ENCODE peak calls at places on chromosomes 6 and 20, in seven cellular contexts. One of them, this sample, is unnamed.

GRCh38 chr6:56242343-56242742 is 5.0 kb downstream of the COL21A1 start:
- DNase-seq in GM12892: no peak
- DNase-seq in K562: no peak
- DNase-seq in GM12878: no peak
- DNase-seq in SK-N-SH: no peak
- DNase-seq in H1: no peak
- DNase-seq in HepG2: no peak
- DNase-seq in this sample: no peak

GRCh38 chr6:18561006-18561750 is 174.0 kb downstream of the RNF144B start:
- DNase-seq in K562: no peak
- DNase-seq in GM12892: no peak
- DNase-seq in HepG2: no peak
- DNase-seq in SK-N-SH: peak; percentile 30
- DNase-seq in GM12878: no peak
- DNase-seq in H1: no peak
- DNase-seq in this sample: no peak

GRCh38 chr6:3119040-3119723 is 671 bp downstream of the BPHL start:
- DNase-seq in GM12892: no peak
- DNase-seq in H1: no peak
- DNase-seq in SK-N-SH: no peak
- DNase-seq in K562: no peak
- DNase-seq in GM12878: no peak
- DNase-seq in HepG2: peak; percentile 84
- DNase-seq in this sample: no peak

GRCh38 chr20:1327827-1328679 is 886 bp downstream of the SDCBP2 start:
- DNase-seq in H1: no peak
- DNase-seq in K562: no peak
- DNase-seq in GM12878: no peak
- DNase-seq in GM12892: no peak
- DNase-seq in SK-N-SH: no peak
- DNase-seq in HepG2: peak; percentile 79
- DNase-seq in this sample: no peak

GRCh38 chr6:54157405-54157804 is 46.2 kb downstream of the MLIP start:
- DNase-seq in GM12878: no peak
- DNase-seq in H1: no peak
- DNase-seq in SK-N-SH: no peak
- DNase-seq in K562: no peak
- DNase-seq in GM12892: no peak
- DNase-seq in HepG2: no peak
- DNase-seq in this sample: no peak

GRCh38 chr20:1757072-1757471 is 99.5 kb upstream of the SIRPG start:
- DNase-seq in GM12878: no peak
- DNase-seq in H1: no peak
- DNase-seq in GM12892: no peak
- DNase-seq in K562: no peak
- DNase-seq in HepG2: no peak
- DNase-seq in SK-N-SH: no peak
- DNase-seq in this sample: no peak

GRCh38 chr6:92779758-92780157 is 639.6 kb downstream of the EPHA7 start:
- DNase-seq in GM12878: no peak
- DNase-seq in K562: no peak
- DNase-seq in HepG2: no peak
- DNase-seq in SK-N-SH: no peak
- DNase-seq in GM12892: no peak
- DNase-seq in H1: no peak
- DNase-seq in this sample: no peak

GRCh38 chr20:61980647-61981583 is 84.8 kb downstream of the TAF4 start:
- DNase-seq in GM12892: no peak
- DNase-seq in K562: peak; percentile 78
- DNase-seq in HepG2: peak; percentile 72
- DNase-seq in H1: no peak
- DNase-seq in SK-N-SH: peak; percentile 73
- DNase-seq in GM12878: no peak
- DNase-seq in this sample: peak; percentile 48

GRCh38 chr20:25389381-25389857 is 1.2 kb downstream of the ABHD12 start:
- DNase-seq in SK-N-SH: peak; percentile 13
- DNase-seq in K562: no peak
- DNase-seq in GM12892: no peak
- DNase-seq in HepG2: no peak
- DNase-seq in GM12878: no peak
- DNase-seq in H1: no peak
- DNase-seq in this sample: no peak

GRCh38 chr6:158225767-158226166 is 57.6 kb downstream of the GTF2H5 start:
- DNase-seq in HepG2: no peak
- DNase-seq in SK-N-SH: no peak
- DNase-seq in K562: no peak
- DNase-seq in H1: no peak
- DNase-seq in GM12892: no peak
- DNase-seq in GM12878: no peak
- DNase-seq in this sample: no peak

GRCh38 chr20:61117725-61118124 is 134.3 kb upstream of the CDH4 start:
- DNase-seq in GM12892: no peak
- DNase-seq in SK-N-SH: no peak
- DNase-seq in H1: no peak
- DNase-seq in K562: no peak
- DNase-seq in HepG2: no peak
- DNase-seq in GM12878: no peak
- DNase-seq in this sample: no peak

GRCh38 chr6:69825904-69826303 is 29.1 kb upstream of the LMBRD1 start:
- DNase-seq in GM12878: no peak
- DNase-seq in HepG2: peak; percentile 67
- DNase-seq in K562: no peak
- DNase-seq in SK-N-SH: no peak
- DNase-seq in H1: no peak
- DNase-seq in GM12892: no peak
- DNase-seq in this sample: no peak

GRCh38 chr20:62032606-62033368 is 32.9 kb downstream of the TAF4 start:
- DNase-seq in H1: no peak
- DNase-seq in HepG2: no peak
- DNase-seq in GM12878: no peak
- DNase-seq in K562: peak; percentile 44
- DNase-seq in GM12892: no peak
- DNase-seq in SK-N-SH: peak; percentile 90
- DNase-seq in this sample: no peak

GRCh38 chr6:56040875-56041274 is 165.5 kb upstream of the BMP5 start:
- DNase-seq in H1: no peak
- DNase-seq in K562: no peak
- DNase-seq in GM12892: no peak
- DNase-seq in GM12878: no peak
- DNase-seq in SK-N-SH: no peak
- DNase-seq in HepG2: no peak
- DNase-seq in this sample: no peak

GRCh38 chr6:120918137-120918536 is 416.1 kb downstream of the TBC1D32 start:
- DNase-seq in GM12892: no peak
- DNase-seq in H1: no peak
- DNase-seq in K562: no peak
- DNase-seq in SK-N-SH: no peak
- DNase-seq in GM12878: no peak
- DNase-seq in HepG2: no peak
- DNase-seq in this sample: no peak

GRCh38 chr20:21719592-21720214 is 14.2 kb downstream of the PAX1 start:
- DNase-seq in H1: no peak
- DNase-seq in GM12892: no peak
- DNase-seq in HepG2: peak; percentile 68
- DNase-seq in GM12878: peak; percentile 12
- DNase-seq in K562: peak; percentile 41
- DNase-seq in SK-N-SH: peak; percentile 65
- DNase-seq in this sample: peak; percentile 30

GRCh38 chr6:156502969-156503504 is 274.1 kb upstream of the ARID1B start:
- DNase-seq in GM12878: no peak
- DNase-seq in H1: no peak
- DNase-seq in K562: no peak
- DNase-seq in GM12892: no peak
- DNase-seq in HepG2: no peak
- DNase-seq in SK-N-SH: no peak
- DNase-seq in this sample: no peak
- TF ChIP-seq TAF1 in GM12878: no peak
- TF ChIP-seq TAF1 in H1: no peak
- TF ChIP-seq TAF1 in K562: no peak
- TF ChIP-seq TAF1 in GM12892: no peak
- TF ChIP-seq TAF1 in HepG2: no peak
- TF ChIP-seq TAF1 in SK-N-SH: no peak
- TF ChIP-seq TAF1 in this sample: no peak

DNA sequence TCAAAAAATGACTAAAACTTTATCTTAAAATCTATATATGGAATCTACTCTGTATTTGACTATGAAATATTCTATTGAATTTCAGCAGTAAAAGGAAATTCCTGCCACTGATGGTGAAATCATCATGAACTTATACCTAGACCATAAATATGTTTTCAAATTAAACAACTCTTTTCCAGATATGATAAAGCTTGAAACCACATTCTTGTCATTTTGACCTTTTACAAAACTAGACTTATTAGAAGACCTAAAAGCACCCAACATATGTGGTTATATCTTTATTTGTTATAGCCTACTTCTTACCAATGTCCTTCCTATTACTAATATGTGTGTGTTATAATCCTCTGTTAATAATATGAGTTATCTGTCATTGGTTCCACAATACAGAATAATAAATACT is 35.3 kb downstream of the FRK start:
- DNase-seq in SK-N-SH: no peak
- DNase-seq in HepG2: no peak
- DNase-seq in GM12892: no peak
- DNase-seq in K562: no peak
- DNase-seq in GM12878: no peak
- DNase-seq in H1: no peak
- DNase-seq in this sample: no peak
- TF ChIP-seq POLR2AphosphoS5 in SK-N-SH: no peak
- TF ChIP-seq POLR2AphosphoS5 in HepG2: no peak
- TF ChIP-seq POLR2AphosphoS5 in GM12892: no peak
- TF ChIP-seq POLR2AphosphoS5 in K562: no peak
- TF ChIP-seq POLR2AphosphoS5 in GM12878: no peak
- TF ChIP-seq POLR2AphosphoS5 in H1: no peak
- TF ChIP-seq POLR2AphosphoS5 in this sample: no peak

GRCh38 chr6:150026976-150027805 is 1.9 kb upstream of the RAET1L start:
- DNase-seq in GM12878: no peak
- DNase-seq in H1: no peak
- DNase-seq in HepG2: no peak
- DNase-seq in SK-N-SH: no peak
- DNase-seq in K562: no peak
- DNase-seq in GM12892: no peak
- DNase-seq in this sample: no peak

GRCh38 chr6:150029749-150030148 is 4.4 kb upstream of the RAET1L start:
- DNase-seq in K562: no peak
- DNase-seq in H1: no peak
- DNase-seq in HepG2: no peak
- DNase-seq in GM12878: no peak
- DNase-seq in GM12892: no peak
- DNase-seq in SK-N-SH: no peak
- DNase-seq in this sample: no peak

GRCh38 chr6:150029276-150029675 is 3.9 kb upstream of the RAET1L start:
- DNase-seq in HepG2: no peak
- DNase-seq in SK-N-SH: no peak
- DNase-seq in H1: no peak
- DNase-seq in K562: no peak
- DNase-seq in GM12892: no peak
- DNase-seq in GM12878: no peak
- DNase-seq in this sample: no peak

GRCh38 chr6:150027806-150028565 is 2.7 kb upstream of the RAET1L start:
- DNase-seq in K562: no peak
- DNase-seq in H1: no peak
- DNase-seq in GM12892: no peak
- DNase-seq in HepG2: no peak
- DNase-seq in GM12878: no peak
- DNase-seq in SK-N-SH: no peak
- DNase-seq in this sample: no peak

DNA sequence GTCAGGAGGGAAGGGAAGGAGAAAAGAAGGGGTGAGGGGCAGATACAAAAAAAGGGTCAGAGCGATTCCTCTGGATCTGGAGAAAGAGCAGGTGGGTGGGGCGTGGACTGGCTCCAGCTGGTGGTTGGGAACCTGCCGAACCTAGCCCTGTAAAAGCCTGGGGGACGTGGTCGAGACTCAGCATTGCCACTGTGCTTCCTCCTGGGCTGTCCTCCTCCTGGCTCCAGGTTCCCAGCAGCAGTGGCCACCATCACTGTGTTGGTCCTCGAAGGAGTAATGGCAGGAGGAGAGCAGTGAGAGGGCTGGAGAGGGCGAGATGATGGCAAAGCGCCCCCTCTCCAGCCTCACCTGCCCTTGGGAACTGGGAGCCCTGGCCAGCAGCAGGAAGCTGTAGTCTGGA is 3.5 kb upstream of the RAET1L start:
- DNase-seq in SK-N-SH: no peak
- DNase-seq in GM12892: no peak
- DNase-seq in H1: no peak
- DNase-seq in K562: no peak
- DNase-seq in HepG2: no peak
- DNase-seq in GM12878: no peak
- DNase-seq in this sample: no peak
- TF ChIP-seq TAF1 in SK-N-SH: no peak
- TF ChIP-seq TAF1 in GM12892: no peak
- TF ChIP-seq TAF1 in H1: no peak
- TF ChIP-seq TAF1 in K562: no peak
- TF ChIP-seq TAF1 in HepG2: no peak
- TF ChIP-seq TAF1 in GM12878: no peak
- TF ChIP-seq TAF1 in this sample: no peak

DNA sequence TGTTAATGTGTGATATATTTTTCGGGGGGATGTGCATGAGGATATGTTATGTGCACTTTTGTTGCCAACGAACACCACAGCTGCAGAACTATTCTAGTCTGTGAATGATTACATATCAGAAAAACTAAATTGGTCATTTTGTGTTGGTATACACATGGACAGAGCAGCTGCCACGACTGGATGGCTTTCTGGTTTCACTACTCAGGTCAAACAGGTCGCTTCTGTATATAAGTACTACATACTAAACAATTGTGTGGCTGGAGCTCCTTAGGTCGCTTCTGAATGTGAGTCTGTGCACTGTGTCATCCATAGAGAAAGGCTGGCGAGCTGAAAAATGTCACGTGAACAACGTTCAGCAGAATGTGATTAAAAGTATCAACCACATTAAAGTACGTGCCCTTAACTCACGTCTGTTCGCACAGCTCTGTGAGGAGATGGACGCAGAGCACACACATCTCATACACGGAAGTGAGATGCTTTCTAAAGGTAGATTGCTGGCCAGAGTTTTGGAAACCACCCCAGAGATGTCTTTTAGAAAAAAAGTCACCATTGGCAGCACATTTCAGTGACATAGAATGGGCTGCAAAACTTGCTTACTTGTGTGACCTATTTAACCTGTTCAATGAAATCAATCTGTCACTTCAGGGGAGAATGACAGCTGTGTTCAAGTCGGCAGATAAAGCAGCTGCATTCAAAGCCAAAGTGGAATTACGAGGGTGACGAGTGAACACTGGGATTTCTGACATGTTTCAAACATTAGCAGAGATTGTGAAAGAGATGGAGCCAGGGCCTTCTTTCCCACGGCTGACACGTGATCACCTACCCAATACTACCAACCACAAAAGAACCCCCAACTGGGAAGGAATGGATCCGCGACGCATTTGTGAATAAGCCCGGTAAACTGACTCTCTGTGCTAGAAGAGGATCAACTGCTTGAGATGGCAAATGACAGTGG is 176.6 kb downstream of the PDE10A start:
- DNase-seq in K562: no peak
- DNase-seq in SK-N-SH: no peak
- DNase-seq in HepG2: no peak
- DNase-seq in GM12892: no peak
- DNase-seq in H1: no peak
- DNase-seq in GM12878: peak; percentile 5
- DNase-seq in this sample: no peak
- TF ChIP-seq POLR2AphosphoS5 in K562: no peak
- TF ChIP-seq POLR2AphosphoS5 in SK-N-SH: no peak
- TF ChIP-seq POLR2AphosphoS5 in HepG2: no peak
- TF ChIP-seq POLR2AphosphoS5 in GM12892: no peak
- TF ChIP-seq POLR2AphosphoS5 in H1: no peak
- TF ChIP-seq POLR2AphosphoS5 in GM12878: no peak
- TF ChIP-seq POLR2AphosphoS5 in this sample: no peak

This sample was measured in GM12891.